ENCODE peak calls at places on chromosomes 13 and 19, in nine cellular contexts. V is T-helper 2 cell treated with Interferon-gamma antibody and Interleukin-4, amounts not matched to agents 5 μg/mL and 100 μg/mL, for 36 hours; D is choroid plexus epithelial cell; B is adrenal gland; J is frontal cortex; H is GM10248; E is germinal center; Y is omental fat pad; G is astrocyte of the hippocampus. X is an unnamed sample.

GRCh38 chr13:51154029-51154555 is 43.0 kb upstream of the C13orf42 start:
- DNase-seq in V (peak), D (peak), B (peak), J (no peak), H (no peak), E (no peak), Y (no peak), G (peak), X (peak)

GRCh38 chr19:17811103-17811502 is 10.2 kb downstream of the INSL3 start:
- DNase-seq in V (no peak), D (no peak), B (no peak), J (no peak), H (no peak), E (no peak), Y (no peak), G (no peak), X (no peak)

GRCh38 chr19:49157445-49158224 is at the start of gene TRPM4:
- DNase-seq in V (peak), D (peak), B (peak), J (peak), H (no peak), E (no peak), Y (peak), G (peak), X (peak)

GRCh38 chr19:49926520-49926919 is 2.5 kb upstream of the ATF5 start:
- DNase-seq in V (no peak), D (no peak), B (no peak), J (no peak), H (no peak), E (no peak), Y (no peak), G (no peak), X (no peak)

GRCh38 chr13:45496942-45497341 is 32.2 kb downstream of the COG3 start:
- DNase-seq in V (no peak), D (no peak), B (no peak), J (no peak), H (no peak), E (no peak), Y (no peak), G (no peak), X (no peak)

GRCh38 chr19:47483800-47484690 is at the start of gene KPTN:
- DNase-seq in V (peak), D (peak), B (peak), J (peak), H (peak), E (peak), Y (peak), G (peak), X (peak)

GRCh38 chr19:54096642-54097106 is 3.9 kb downstream of the OSCAR start:
- DNase-seq in V (no peak), D (peak), B (no peak), J (no peak), H (peak), E (no peak), Y (no peak), G (peak), X (no peak)

GRCh38 chr13:110913322-110913721 is 1.5 kb downstream of the ANKRD10 start:
- DNase-seq in V (no peak), D (peak), B (no peak), J (no peak), H (no peak), E (peak), Y (no peak), G (peak), X (no peak)

GRCh38 chr13:98214008-98214643 is 37.1 kb upstream of the RNF113B start:
- DNase-seq in V (no peak), D (peak), B (no peak), J (no peak), H (no peak), E (no peak), Y (no peak), G (no peak), X (peak)

GRCh38 chr19:10888421-10888866 is 17.1 kb downstream of the CARM1 start:
- DNase-seq in V (no peak), D (no peak), B (no peak), J (no peak), H (peak), E (peak), Y (no peak), G (no peak), X (no peak)

GRCh38 chr19:29752450-29753025 is 37.5 kb upstream of the C19orf12 start:
- DNase-seq in V (no peak), D (no peak), B (peak), J (no peak), H (no peak), E (no peak), Y (no peak), G (no peak), X (no peak)

GRCh38 chr13:49584771-49585182 is 581 bp downstream of the RCBTB1 start:
- DNase-seq in V (no peak), D (peak), B (no peak), J (peak), H (no peak), E (peak), Y (no peak), G (no peak), X (peak)

GRCh38 chr19:4831351-4832340 is at the start of gene TICAM1:
- DNase-seq in V (peak), D (peak), B (peak), J (peak), H (peak), E (peak), Y (peak), G (peak), X (peak)

GRCh38 chr19:5943623-5944022 is 29.6 kb downstream of the CAPS start:
- DNase-seq in V (no peak), D (peak), B (no peak), J (no peak), H (no peak), E (no peak), Y (no peak), G (peak), X (no peak)

GRCh38 chr13:26968431-26969335 is 202.9 kb downstream of the USP12 start:
- DNase-seq in V (no peak), D (no peak), B (no peak), J (no peak), H (no peak), E (no peak), Y (no peak), G (peak), X (no peak)

GRCh38 chr19:33403221-33403972 is 29.9 kb downstream of the CEBPG start:
- DNase-seq in V (no peak), D (peak), B (no peak), J (no peak), H (no peak), E (no peak), Y (no peak), G (no peak), X (no peak)

GRCh38 chr13:66635526-66635925 is 594.6 kb downstream of the PCDH9 start:
- DNase-seq in V (no peak), D (peak), B (no peak), J (no peak), H (no peak), E (no peak), Y (no peak), G (peak), X (no peak)

GRCh38 chr19:49570138-49570856 is 10.1 kb downstream of the NOSIP start:
- DNase-seq in V (peak), D (peak), B (peak), J (peak), H (peak), E (peak), Y (no peak), G (peak), X (peak)

GRCh38 chr19:42191855-42192254 is 25.6 kb downstream of the DEDD2 start:
- DNase-seq in V (peak), D (peak), B (no peak), J (no peak), H (no peak), E (no peak), Y (no peak), G (no peak), X (peak)

GRCh38 chr19:13099073-13099999 is 3.3 kb downstream of the LYL1 start:
- DNase-seq in V (peak), D (no peak), B (no peak), J (peak), H (peak), E (peak), Y (no peak), G (no peak), X (peak)

GRCh38 chr13:48646791-48647190 is 6.9 kb upstream of the CYSLTR2 start:
- DNase-seq in V (no peak), D (no peak), B (no peak), J (no peak), H (no peak), E (no peak), Y (no peak), G (no peak), X (no peak)

X was measured in lung microvascular endothelial cell.